ENCODE peak calls at places on chromosomes 7 and 10, in ten cellular contexts. One of them, this sample, is unnamed.

GRCh38 chr10:1380075-1380793 is 324.0 kb downstream of the WDR37 start:
- DNase-seq in transverse colon: no peak
- DNase-seq in HL-60: no peak
- DNase-seq in left lung: no peak
- DNase-seq in fibroblast of lung: no peak
- DNase-seq in PC-9: no peak
- DNase-seq in MM.1S: no peak
- DNase-seq in IMR-90: no peak
- DNase-seq in upper lobe of right lung: peak; percentile 32
- DNase-seq in lung: no peak
- DNase-seq in this sample: no peak

GRCh38 chr7:47314728-47315601 is 266.9 kb downstream of the TNS3 start:
- DNase-seq in upper lobe of right lung: no peak
- DNase-seq in left lung: no peak
- DNase-seq in HL-60: no peak
- DNase-seq in PC-9: no peak
- DNase-seq in MM.1S: no peak
- DNase-seq in IMR-90: peak; percentile 88
- DNase-seq in lung: no peak
- DNase-seq in transverse colon: no peak
- DNase-seq in fibroblast of lung: peak; percentile 84
- DNase-seq in this sample: no peak

GRCh38 chr10:31963598-31963980 is 35.0 kb upstream of the ARHGAP12 start:
- DNase-seq in transverse colon: no peak
- DNase-seq in IMR-90: no peak
- DNase-seq in MM.1S: no peak
- DNase-seq in upper lobe of right lung: no peak
- DNase-seq in left lung: no peak
- DNase-seq in lung: no peak
- DNase-seq in PC-9: no peak
- DNase-seq in fibroblast of lung: no peak
- DNase-seq in HL-60: no peak
- DNase-seq in this sample: no peak

GRCh38 chr7:985915-986741 is 3.1 kb downstream of the CYP2W1 start:
- DNase-seq in IMR-90: peak; percentile 49
- DNase-seq in HL-60: no peak
- DNase-seq in upper lobe of right lung: peak; percentile 62
- DNase-seq in MM.1S: no peak
- DNase-seq in transverse colon: no peak
- DNase-seq in left lung: peak; percentile 59
- DNase-seq in fibroblast of lung: peak; percentile 39
- DNase-seq in lung: no peak
- DNase-seq in PC-9: peak; percentile 49
- DNase-seq in this sample: no peak

GRCh38 chr10:126243306-126243705 is 145.0 kb downstream of the ADAM12 start:
- DNase-seq in transverse colon: no peak
- DNase-seq in HL-60: no peak
- DNase-seq in PC-9: no peak
- DNase-seq in MM.1S: no peak
- DNase-seq in lung: no peak
- DNase-seq in IMR-90: peak; percentile 13
- DNase-seq in left lung: no peak
- DNase-seq in upper lobe of right lung: no peak
- DNase-seq in fibroblast of lung: no peak
- DNase-seq in this sample: no peak

GRCh38 chr10:80472234-80473095 is 18.4 kb downstream of the TSPAN14 start:
- DNase-seq in lung: no peak
- DNase-seq in PC-9: peak; percentile 41
- DNase-seq in HL-60: no peak
- DNase-seq in upper lobe of right lung: peak; percentile 31
- DNase-seq in left lung: no peak
- DNase-seq in IMR-90: peak; percentile 85
- DNase-seq in MM.1S: no peak
- DNase-seq in fibroblast of lung: peak; percentile 88
- DNase-seq in transverse colon: no peak
- DNase-seq in this sample: peak; percentile 74

GRCh38 chr10:129709101-129709500 is 242.1 kb downstream of the MGMT start:
- DNase-seq in HL-60: no peak
- DNase-seq in IMR-90: no peak
- DNase-seq in lung: no peak
- DNase-seq in MM.1S: no peak
- DNase-seq in transverse colon: no peak
- DNase-seq in upper lobe of right lung: no peak
- DNase-seq in PC-9: no peak
- DNase-seq in fibroblast of lung: no peak
- DNase-seq in left lung: no peak
- DNase-seq in this sample: no peak

GRCh38 chr7:44854644-44855364 is 6.9 kb upstream of the H2AZ2 start:
- DNase-seq in MM.1S: no peak
- DNase-seq in PC-9: no peak
- DNase-seq in left lung: no peak
- DNase-seq in fibroblast of lung: no peak
- DNase-seq in IMR-90: peak; percentile 47
- DNase-seq in upper lobe of right lung: no peak
- DNase-seq in transverse colon: no peak
- DNase-seq in lung: no peak
- DNase-seq in HL-60: peak; percentile 21
- DNase-seq in this sample: no peak

GRCh38 chr10:62018141-62018911 is 116.8 kb downstream of the ARID5B start:
- DNase-seq in fibroblast of lung: no peak
- DNase-seq in PC-9: no peak
- DNase-seq in MM.1S: no peak
- DNase-seq in IMR-90: no peak
- DNase-seq in HL-60: no peak
- DNase-seq in lung: no peak
- DNase-seq in left lung: no peak
- DNase-seq in upper lobe of right lung: no peak
- DNase-seq in transverse colon: no peak
- DNase-seq in this sample: no peak

DNA sequence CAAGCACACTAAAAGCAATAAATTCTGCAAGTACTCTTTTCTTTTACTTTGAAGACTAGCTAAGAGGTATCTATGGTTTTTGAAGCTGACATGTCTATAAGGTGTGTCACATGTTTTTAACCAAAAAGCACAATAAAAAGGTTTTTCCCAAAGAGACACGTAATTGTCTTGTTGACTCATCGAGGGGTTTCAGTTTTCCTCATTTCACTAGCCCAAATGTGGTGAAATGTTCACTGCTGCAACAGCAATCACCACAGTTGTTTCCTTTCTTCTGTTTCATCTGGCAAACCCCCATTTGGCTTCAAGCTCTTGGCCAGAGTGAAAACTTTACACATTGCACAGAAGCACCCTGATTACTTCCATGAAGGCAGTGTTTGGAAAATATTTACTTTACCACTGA is 3.8 kb upstream of the HOXA4 start:
- DNase-seq in upper lobe of right lung: no peak
- DNase-seq in HL-60: peak; percentile 55
- DNase-seq in IMR-90: peak; percentile 97
- DNase-seq in transverse colon: peak; percentile 35
- DNase-seq in PC-9: no peak
- DNase-seq in left lung: no peak
- DNase-seq in MM.1S: no peak
- DNase-seq in fibroblast of lung: peak; percentile 98
- DNase-seq in lung: no peak
- DNase-seq in this sample: no peak
- H3K27me3 ChIP-seq in upper lobe of right lung: peaks cover 13% of the 10 kb centered on the region
- H3K27me3 ChIP-seq in HL-60: peaks cover 3% of the 10 kb centered on the region
- H3K27me3 ChIP-seq in IMR-90: no peaks in the 10 kb centered on the region
- H3K27me3 ChIP-seq in transverse colon: no peaks in the 10 kb centered on the region
- H3K27me3 ChIP-seq in PC-9: no peaks in the 10 kb centered on the region
- H3K27me3 ChIP-seq in left lung: peaks cover 9% of the 10 kb centered on the region
- H3K27me3 ChIP-seq in MM.1S: peaks cover 3% of the 10 kb centered on the region
- H3K27me3 ChIP-seq in fibroblast of lung: no peaks in the 10 kb centered on the region
- H3K27me3 ChIP-seq in lung: no peaks in the 10 kb centered on the region
- H3K27me3 ChIP-seq in this sample: peaks cover 100% of the 10 kb centered on the region

DNA sequence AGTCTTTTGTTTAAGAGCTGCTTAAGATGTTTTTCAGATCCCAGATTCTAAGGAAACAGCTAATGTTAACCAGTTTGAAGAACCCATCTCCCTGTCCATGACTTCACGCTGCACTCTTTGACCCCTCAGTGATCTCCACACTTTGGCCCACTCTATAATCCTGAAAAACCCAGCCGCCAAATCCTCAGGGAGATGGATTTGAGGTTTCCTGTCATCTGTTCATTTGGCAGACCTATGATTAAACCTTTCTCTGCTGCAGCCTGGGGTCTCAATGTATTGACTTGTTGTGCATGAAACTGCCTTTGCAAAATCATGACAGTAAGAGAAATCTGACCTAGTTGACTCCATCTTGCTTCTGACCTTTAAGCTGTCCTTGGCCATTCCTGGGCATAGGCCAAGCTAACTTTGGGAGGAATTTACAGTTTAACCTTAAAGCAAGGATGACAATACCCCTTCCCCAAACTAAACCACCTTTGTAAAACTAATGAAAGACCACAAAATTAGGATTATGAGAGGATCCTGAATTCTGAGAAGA is 11.5 kb downstream of the SSMEM1 start:
- DNase-seq in fibroblast of lung: no peak
- DNase-seq in HL-60: no peak
- DNase-seq in PC-9: no peak
- DNase-seq in lung: no peak
- DNase-seq in upper lobe of right lung: no peak
- DNase-seq in MM.1S: no peak
- DNase-seq in left lung: no peak
- DNase-seq in transverse colon: no peak
- DNase-seq in IMR-90: no peak
- DNase-seq in this sample: no peak
- TF ChIP-seq CTCF in fibroblast of lung: no peak
- TF ChIP-seq CTCF in HL-60: no peak
- TF ChIP-seq CTCF in PC-9: no peak
- TF ChIP-seq CTCF in lung: no peak
- TF ChIP-seq CTCF in upper lobe of right lung: no peak
- TF ChIP-seq CTCF in MM.1S: no peak
- TF ChIP-seq CTCF in left lung: no peak
- TF ChIP-seq CTCF in transverse colon: no peak
- TF ChIP-seq CTCF in IMR-90: no peak
- TF ChIP-seq CTCF in this sample: no peak

GRCh38 chr7:3043544-3044395 is at the start of gene CARD11:
- DNase-seq in transverse colon: peak; percentile 24
- DNase-seq in upper lobe of right lung: no peak
- DNase-seq in lung: no peak
- DNase-seq in left lung: no peak
- DNase-seq in fibroblast of lung: no peak
- DNase-seq in PC-9: peak; percentile 19
- DNase-seq in HL-60: no peak
- DNase-seq in MM.1S: peak; percentile 34
- DNase-seq in IMR-90: no peak
- DNase-seq in this sample: no peak
- H3K4me3 ChIP-seq in transverse colon: peak within 1 kb of the TSS; percentile 21
- H3K4me3 ChIP-seq in upper lobe of right lung: peak within 1 kb of the TSS; percentile 39
- H3K4me3 ChIP-seq in lung: no peak within 1 kb of the TSS
- H3K4me3 ChIP-seq in left lung: peak within 1 kb of the TSS; percentile 21
- H3K4me3 ChIP-seq in fibroblast of lung: no peak within 1 kb of the TSS
- H3K4me3 ChIP-seq in PC-9: peak within 1 kb of the TSS; percentile 91
- H3K4me3 ChIP-seq in HL-60: no peak within 1 kb of the TSS
- H3K4me3 ChIP-seq in MM.1S: peak within 1 kb of the TSS; percentile 64
- H3K4me3 ChIP-seq in IMR-90: peak within 1 kb of the TSS; percentile 28
- H3K4me3 ChIP-seq in this sample: peak within 1 kb of the TSS; percentile 28

DNA sequence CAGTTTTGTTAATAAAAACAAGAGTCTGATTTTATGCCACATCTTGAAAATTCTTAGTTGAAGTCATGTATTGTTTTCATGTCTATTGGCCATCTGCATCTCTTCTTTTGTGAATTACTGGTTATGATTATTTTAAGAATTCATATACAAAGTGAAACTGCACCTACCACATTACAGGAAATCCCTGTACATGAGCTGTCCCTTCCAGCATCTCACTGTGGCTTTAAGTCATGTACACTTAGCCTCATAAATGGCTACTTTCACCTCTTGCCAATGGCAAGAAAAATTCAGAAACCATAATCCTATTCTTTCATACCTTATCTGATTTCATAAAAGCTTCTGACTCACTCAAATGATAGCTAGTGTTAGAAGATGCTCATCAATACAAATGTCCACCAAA is 48.6 kb downstream of the CRTAC1 start:
- DNase-seq in MM.1S: peak; percentile 63
- DNase-seq in lung: no peak
- DNase-seq in HL-60: no peak
- DNase-seq in left lung: no peak
- DNase-seq in upper lobe of right lung: no peak
- DNase-seq in IMR-90: no peak
- DNase-seq in transverse colon: no peak
- DNase-seq in fibroblast of lung: no peak
- DNase-seq in PC-9: no peak
- DNase-seq in this sample: no peak
- H3K27me3 ChIP-seq in MM.1S: peaks cover 19% of the 10 kb centered on the region
- H3K27me3 ChIP-seq in lung: no peaks in the 10 kb centered on the region
- H3K27me3 ChIP-seq in HL-60: peaks cover 10% of the 10 kb centered on the region
- H3K27me3 ChIP-seq in left lung: no peaks in the 10 kb centered on the region
- H3K27me3 ChIP-seq in upper lobe of right lung: peaks cover 12% of the 10 kb centered on the region
- H3K27me3 ChIP-seq in IMR-90: peaks cover 4% of the 10 kb centered on the region
- H3K27me3 ChIP-seq in transverse colon: peaks cover 46% of the 10 kb centered on the region
- H3K27me3 ChIP-seq in fibroblast of lung: peaks cover 2% of the 10 kb centered on the region
- H3K27me3 ChIP-seq in PC-9: peaks cover 71% of the 10 kb centered on the region
- H3K27me3 ChIP-seq in this sample: peaks cover 99% of the 10 kb centered on the region

GRCh38 chr7:66502230-66503035 is 126.2 kb upstream of the KCTD7 start:
- DNase-seq in MM.1S: no peak
- DNase-seq in IMR-90: no peak
- DNase-seq in PC-9: no peak
- DNase-seq in fibroblast of lung: no peak
- DNase-seq in HL-60: no peak
- DNase-seq in lung: no peak
- DNase-seq in upper lobe of right lung: peak; percentile 40
- DNase-seq in left lung: no peak
- DNase-seq in transverse colon: no peak
- DNase-seq in this sample: no peak
- TF ChIP-seq CTCF in MM.1S: no peak
- TF ChIP-seq CTCF in IMR-90: no peak
- TF ChIP-seq CTCF in PC-9: peak; percentile 18
- TF ChIP-seq CTCF in fibroblast of lung: no peak
- TF ChIP-seq CTCF in HL-60: no peak
- TF ChIP-seq CTCF in lung: no peak
- TF ChIP-seq CTCF in upper lobe of right lung: no peak
- TF ChIP-seq CTCF in left lung: no peak
- TF ChIP-seq CTCF in transverse colon: no peak
- TF ChIP-seq CTCF in this sample: peak; percentile 17

DNA sequence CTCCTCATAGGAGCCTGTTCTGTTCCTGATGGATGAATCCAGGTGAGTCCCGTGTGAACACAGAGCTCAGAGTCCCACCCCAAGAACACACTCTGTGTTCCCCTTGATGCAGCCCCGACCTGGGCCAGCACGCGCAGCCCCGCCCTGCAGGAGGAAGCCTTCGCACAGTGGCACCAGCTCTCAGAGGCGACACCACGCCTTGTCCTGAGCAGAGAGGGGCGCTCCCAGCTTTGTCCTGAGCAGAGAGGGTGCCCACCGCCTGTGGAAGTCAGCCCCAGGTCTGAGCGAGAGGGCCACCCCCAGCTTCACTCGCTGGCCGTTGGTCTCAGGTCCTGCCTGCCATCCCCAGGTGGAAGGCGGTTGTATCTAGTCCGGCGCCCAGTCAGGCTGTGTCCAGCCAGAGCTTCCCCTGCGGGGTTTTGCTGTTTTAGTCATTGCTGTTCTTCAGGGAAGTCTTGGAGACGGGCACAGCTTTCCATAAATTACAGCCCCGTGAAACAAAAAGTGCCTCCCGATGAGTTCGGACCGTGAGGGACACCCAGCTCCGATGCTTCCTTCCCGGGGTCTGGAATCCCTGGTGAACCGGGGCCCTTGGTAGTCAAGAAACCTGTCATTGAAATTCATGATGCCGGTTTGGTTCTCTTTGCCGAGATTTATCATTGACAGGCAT is 43.6 kb downstream of the NKX6-2 start:
- DNase-seq in HL-60: no peak
- DNase-seq in transverse colon: peak; percentile 43
- DNase-seq in upper lobe of right lung: no peak
- DNase-seq in IMR-90: no peak
- DNase-seq in MM.1S: no peak
- DNase-seq in left lung: peak; percentile 54
- DNase-seq in PC-9: no peak
- DNase-seq in fibroblast of lung: no peak
- DNase-seq in lung: no peak
- DNase-seq in this sample: no peak
- H3K4me3 ChIP-seq in HL-60: no peak overlapping the region
- H3K4me3 ChIP-seq in transverse colon: no peak overlapping the region
- H3K4me3 ChIP-seq in upper lobe of right lung: no peak overlapping the region
- H3K4me3 ChIP-seq in IMR-90: no peak overlapping the region
- H3K4me3 ChIP-seq in MM.1S: no peak overlapping the region
- H3K4me3 ChIP-seq in left lung: no peak overlapping the region
- H3K4me3 ChIP-seq in PC-9: no peak overlapping the region
- H3K4me3 ChIP-seq in fibroblast of lung: no peak overlapping the region
- H3K4me3 ChIP-seq in lung: no peak overlapping the region
- H3K4me3 ChIP-seq in this sample: no peak overlapping the region

This sample was measured in A673.